ENCODE peak calls at places on chromosomes 5 and 9, in ten cellular contexts. One of them, this sample, is unnamed.
A peak's percentile ranks its signal among the peaks of the same experiment; 100 is the strongest.

GRCh38 chr9:134205636-134206316 is 41.4 kb upstream of the RNU6ATAC start:
- DNase-seq in GM23248: peak; percentile 90
- DNase-seq in vagina: no peak
- DNase-seq in right lobe of liver: peak; percentile 24
- DNase-seq in SK-N-SH: peak; percentile 70
- DNase-seq in left ventricle myocardium inferior: peak; percentile 68
- DNase-seq in CD8-positive, alpha-beta memory T cell: no peak
- DNase-seq in transverse colon: peak; percentile 55
- DNase-seq in CD8-positive, alpha-beta T cell: no peak
- DNase-seq in astrocyte: peak; percentile 83
- DNase-seq in this sample: peak; percentile 44

GRCh38 chr5:116772152-116772501 is 197.5 kb upstream of the SEMA6A start:
- DNase-seq in GM23248: no peak
- DNase-seq in vagina: no peak
- DNase-seq in right lobe of liver: no peak
- DNase-seq in SK-N-SH: peak; percentile 24
- DNase-seq in left ventricle myocardium inferior: no peak
- DNase-seq in CD8-positive, alpha-beta memory T cell: no peak
- DNase-seq in transverse colon: no peak
- DNase-seq in CD8-positive, alpha-beta T cell: no peak
- DNase-seq in astrocyte: no peak
- DNase-seq in this sample: no peak

GRCh38 chr5:117888688-117889087 is 1099.7 kb downstream of the DTWD2 start:
- DNase-seq in GM23248: no peak
- DNase-seq in vagina: no peak
- DNase-seq in right lobe of liver: no peak
- DNase-seq in SK-N-SH: no peak
- DNase-seq in left ventricle myocardium inferior: no peak
- DNase-seq in CD8-positive, alpha-beta memory T cell: no peak
- DNase-seq in transverse colon: no peak
- DNase-seq in CD8-positive, alpha-beta T cell: no peak
- DNase-seq in astrocyte: no peak
- DNase-seq in this sample: no peak

GRCh38 chr5:139698461-139699146 is 50.5 kb downstream of the CXXC5 start:
- DNase-seq in GM23248: peak; percentile 80
- DNase-seq in vagina: no peak
- DNase-seq in right lobe of liver: no peak
- DNase-seq in SK-N-SH: peak; percentile 68
- DNase-seq in left ventricle myocardium inferior: peak; percentile 86
- DNase-seq in CD8-positive, alpha-beta memory T cell: no peak
- DNase-seq in transverse colon: peak; percentile 78
- DNase-seq in CD8-positive, alpha-beta T cell: no peak
- DNase-seq in astrocyte: peak; percentile 79
- DNase-seq in this sample: peak; percentile 84

GRCh38 chr5:39427225-39427624 is 2.4 kb upstream of the DAB2 start:
- DNase-seq in GM23248: peak; percentile 72
- DNase-seq in vagina: no peak
- DNase-seq in right lobe of liver: no peak
- DNase-seq in SK-N-SH: no peak
- DNase-seq in left ventricle myocardium inferior: no peak
- DNase-seq in CD8-positive, alpha-beta memory T cell: no peak
- DNase-seq in transverse colon: no peak
- DNase-seq in CD8-positive, alpha-beta T cell: no peak
- DNase-seq in astrocyte: peak; percentile 55
- DNase-seq in this sample: no peak

GRCh38 chr5:113119271-113119924 is 142.8 kb downstream of the DCP2 start:
- DNase-seq in GM23248: peak; percentile 46
- DNase-seq in vagina: no peak
- DNase-seq in right lobe of liver: no peak
- DNase-seq in SK-N-SH: peak; percentile 29
- DNase-seq in left ventricle myocardium inferior: peak; percentile 86
- DNase-seq in CD8-positive, alpha-beta memory T cell: no peak
- DNase-seq in transverse colon: peak; percentile 33
- DNase-seq in CD8-positive, alpha-beta T cell: no peak
- DNase-seq in astrocyte: no peak
- DNase-seq in this sample: no peak

GRCh38 chr9:114606068-114606467 is 5.0 kb upstream of the TMEM268 start:
- DNase-seq in GM23248: no peak
- DNase-seq in vagina: no peak
- DNase-seq in right lobe of liver: peak; percentile 35
- DNase-seq in SK-N-SH: peak; percentile 30
- DNase-seq in left ventricle myocardium inferior: no peak
- DNase-seq in CD8-positive, alpha-beta memory T cell: no peak
- DNase-seq in transverse colon: no peak
- DNase-seq in CD8-positive, alpha-beta T cell: no peak
- DNase-seq in astrocyte: no peak
- DNase-seq in this sample: no peak

GRCh38 chr9:137028281-137029057 is 432 bp upstream of the ABCA2 start:
- DNase-seq in GM23248: peak; percentile 80
- DNase-seq in vagina: no peak
- DNase-seq in right lobe of liver: peak; percentile 81
- DNase-seq in SK-N-SH: peak; percentile 91
- DNase-seq in left ventricle myocardium inferior: peak; percentile 77
- DNase-seq in CD8-positive, alpha-beta memory T cell: peak; percentile 70
- DNase-seq in transverse colon: peak; percentile 83
- DNase-seq in CD8-positive, alpha-beta T cell: peak; percentile 62
- DNase-seq in astrocyte: no peak
- DNase-seq in this sample: peak; percentile 94

GRCh38 chr9:137089232-137089947 is 2.6 kb downstream of the MAN1B1 start:
- DNase-seq in GM23248: no peak
- DNase-seq in vagina: no peak
- DNase-seq in right lobe of liver: no peak
- DNase-seq in SK-N-SH: no peak
- DNase-seq in left ventricle myocardium inferior: no peak
- DNase-seq in CD8-positive, alpha-beta memory T cell: no peak
- DNase-seq in transverse colon: no peak
- DNase-seq in CD8-positive, alpha-beta T cell: no peak
- DNase-seq in astrocyte: no peak
- DNase-seq in this sample: no peak

GRCh38 chr5:33240552-33240951 is 200.2 kb upstream of the TARS1 start:
- DNase-seq in GM23248: no peak
- DNase-seq in vagina: no peak
- DNase-seq in right lobe of liver: no peak
- DNase-seq in SK-N-SH: no peak
- DNase-seq in left ventricle myocardium inferior: no peak
- DNase-seq in CD8-positive, alpha-beta memory T cell: no peak
- DNase-seq in transverse colon: no peak
- DNase-seq in CD8-positive, alpha-beta T cell: no peak
- DNase-seq in astrocyte: no peak
- DNase-seq in this sample: no peak

GRCh38 chr9:131323629-131324028 is 34.1 kb downstream of the PLPP7 start:
- DNase-seq in GM23248: no peak
- DNase-seq in vagina: no peak
- DNase-seq in right lobe of liver: no peak
- DNase-seq in SK-N-SH: no peak
- DNase-seq in left ventricle myocardium inferior: peak; percentile 5
- DNase-seq in CD8-positive, alpha-beta memory T cell: no peak
- DNase-seq in transverse colon: no peak
- DNase-seq in CD8-positive, alpha-beta T cell: no peak
- DNase-seq in astrocyte: no peak
- DNase-seq in this sample: peak; percentile 40

DNA sequence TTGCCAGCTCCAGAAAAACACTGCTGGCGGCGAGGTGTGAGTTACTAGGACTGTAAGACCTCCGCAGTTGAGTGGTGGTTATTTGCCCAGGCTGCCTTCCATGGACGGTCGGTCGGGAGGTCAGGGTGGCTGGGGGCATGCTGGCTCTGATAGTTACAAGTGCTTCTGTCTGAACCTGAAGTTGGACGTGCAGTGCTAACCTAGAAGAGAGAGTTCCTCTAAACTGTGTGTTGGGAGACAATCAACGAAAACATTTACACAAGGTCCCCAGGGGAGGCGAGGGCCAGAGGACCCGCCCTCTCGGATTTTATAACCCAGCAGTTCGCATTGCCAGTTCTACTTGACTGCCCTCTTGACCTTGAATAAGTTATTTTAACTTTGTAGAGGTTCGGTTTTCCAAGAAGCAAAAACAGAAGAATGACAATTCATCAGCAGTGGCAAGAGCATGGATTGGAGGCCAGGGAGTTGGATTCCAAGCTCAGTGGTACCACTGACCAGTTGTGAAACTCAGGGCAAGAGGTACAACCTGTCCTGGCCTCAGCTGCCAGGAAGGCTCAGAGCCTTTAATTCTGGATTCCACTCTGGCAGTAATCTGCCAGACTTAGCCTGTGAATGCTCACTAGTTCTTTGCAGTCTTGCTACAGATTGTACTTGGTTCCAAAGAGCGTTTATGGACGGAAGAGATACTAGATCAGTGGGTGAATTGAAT is 28.7 kb upstream of the PDE8B start:
- DNase-seq in GM23248: no peak
- DNase-seq in vagina: no peak
- DNase-seq in right lobe of liver: no peak
- DNase-seq in SK-N-SH: no peak
- DNase-seq in left ventricle myocardium inferior: no peak
- DNase-seq in CD8-positive, alpha-beta memory T cell: no peak
- DNase-seq in transverse colon: no peak
- DNase-seq in CD8-positive, alpha-beta T cell: no peak
- DNase-seq in astrocyte: no peak
- DNase-seq in this sample: no peak
- H3K27me3 ChIP-seq in GM23248: peaks cover 53% of the 10 kb centered on the region
- H3K27me3 ChIP-seq in vagina: no peaks in the 10 kb centered on the region
- H3K27me3 ChIP-seq in right lobe of liver: no peaks in the 10 kb centered on the region
- H3K27me3 ChIP-seq in SK-N-SH: peaks cover 33% of the 10 kb centered on the region
- H3K27me3 ChIP-seq in left ventricle myocardium inferior: peaks cover 62% of the 10 kb centered on the region
- H3K27me3 ChIP-seq in CD8-positive, alpha-beta memory T cell: no peaks in the 10 kb centered on the region
- H3K27me3 ChIP-seq in transverse colon: peaks cover 26% of the 10 kb centered on the region
- H3K27me3 ChIP-seq in CD8-positive, alpha-beta T cell: peaks cover 14% of the 10 kb centered on the region
- H3K27me3 ChIP-seq in astrocyte: peaks cover 38% of the 10 kb centered on the region
- H3K27me3 ChIP-seq in this sample: peaks cover 21% of the 10 kb centered on the region

GRCh38 chr5:109309326-109310063 is 100.3 kb downstream of the PJA2 start:
- DNase-seq in GM23248: no peak
- DNase-seq in vagina: peak; percentile 49
- DNase-seq in right lobe of liver: no peak
- DNase-seq in SK-N-SH: no peak
- DNase-seq in left ventricle myocardium inferior: no peak
- DNase-seq in CD8-positive, alpha-beta memory T cell: no peak
- DNase-seq in transverse colon: no peak
- DNase-seq in CD8-positive, alpha-beta T cell: no peak
- DNase-seq in astrocyte: no peak
- DNase-seq in this sample: no peak
- H3K27ac ChIP-seq in GM23248: no peak overlapping the region
- H3K27ac ChIP-seq in vagina: no peak overlapping the region
- H3K27ac ChIP-seq in right lobe of liver: no peak overlapping the region
- H3K27ac ChIP-seq in SK-N-SH: no peak overlapping the region
- H3K27ac ChIP-seq in left ventricle myocardium inferior: no peak overlapping the region
- H3K27ac ChIP-seq in CD8-positive, alpha-beta memory T cell: no peak overlapping the region
- H3K27ac ChIP-seq in transverse colon: no peak overlapping the region
- H3K27ac ChIP-seq in CD8-positive, alpha-beta T cell: no peak overlapping the region
- H3K27ac ChIP-seq in astrocyte: no peak overlapping the region
- H3K27ac ChIP-seq in this sample: no peak overlapping the region

DNA sequence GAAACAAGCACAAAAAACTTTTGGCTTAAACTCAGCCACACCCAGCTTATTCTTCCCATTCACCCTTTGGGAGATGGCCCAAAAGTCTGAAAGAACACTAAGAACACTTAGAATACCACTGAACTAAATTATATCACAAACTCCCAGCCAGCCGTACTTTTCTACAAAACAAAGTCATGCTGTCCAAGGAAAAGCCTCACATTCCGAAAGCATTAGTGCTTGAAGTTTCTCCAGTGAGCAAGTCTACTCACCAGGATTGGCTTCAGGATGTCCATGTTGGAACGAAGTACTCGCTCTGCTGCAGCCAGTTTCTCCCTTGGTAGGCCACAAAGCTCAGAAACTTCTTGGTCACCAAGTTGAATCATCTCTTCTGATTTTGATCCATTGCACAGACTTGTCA is 69.7 kb downstream of the ABCA1 start:
- DNase-seq in GM23248: peak; percentile 95
- DNase-seq in vagina: no peak
- DNase-seq in right lobe of liver: no peak
- DNase-seq in SK-N-SH: no peak
- DNase-seq in left ventricle myocardium inferior: no peak
- DNase-seq in CD8-positive, alpha-beta memory T cell: no peak
- DNase-seq in transverse colon: no peak
- DNase-seq in CD8-positive, alpha-beta T cell: no peak
- DNase-seq in astrocyte: peak; percentile 85
- DNase-seq in this sample: no peak
- H3K4me1 ChIP-seq in GM23248: peaks cover 58% of the 10 kb centered on the region
- H3K4me1 ChIP-seq in vagina: peaks cover 79% of the 10 kb centered on the region
- H3K4me1 ChIP-seq in right lobe of liver: no peaks in the 10 kb centered on the region
- H3K4me1 ChIP-seq in SK-N-SH: peaks cover 5% of the 10 kb centered on the region
- H3K4me1 ChIP-seq in left ventricle myocardium inferior: peaks cover 25% of the 10 kb centered on the region
- H3K4me1 ChIP-seq in CD8-positive, alpha-beta memory T cell: no peaks in the 10 kb centered on the region
- H3K4me1 ChIP-seq in transverse colon: peaks cover 5% of the 10 kb centered on the region
- H3K4me1 ChIP-seq in CD8-positive, alpha-beta T cell: no peaks in the 10 kb centered on the region
- H3K4me1 ChIP-seq in astrocyte: peaks cover 14% of the 10 kb centered on the region
- H3K4me1 ChIP-seq in this sample: peaks cover 24% of the 10 kb centered on the region

GRCh38 chr5:169431386-169431785 is 130.4 kb upstream of the SLIT3 start:
- DNase-seq in GM23248: peak; percentile 41
- DNase-seq in vagina: no peak
- DNase-seq in right lobe of liver: no peak
- DNase-seq in SK-N-SH: no peak
- DNase-seq in left ventricle myocardium inferior: no peak
- DNase-seq in CD8-positive, alpha-beta memory T cell: no peak
- DNase-seq in transverse colon: no peak
- DNase-seq in CD8-positive, alpha-beta T cell: no peak
- DNase-seq in astrocyte: no peak
- DNase-seq in this sample: no peak

GRCh38 chr5:169433221-169433651 is 132.3 kb upstream of the SLIT3 start:
- DNase-seq in GM23248: peak; percentile 93
- DNase-seq in vagina: no peak
- DNase-seq in right lobe of liver: no peak
- DNase-seq in SK-N-SH: no peak
- DNase-seq in left ventricle myocardium inferior: no peak
- DNase-seq in CD8-positive, alpha-beta memory T cell: no peak
- DNase-seq in transverse colon: no peak
- DNase-seq in CD8-positive, alpha-beta T cell: no peak
- DNase-seq in astrocyte: no peak
- DNase-seq in this sample: no peak

GRCh38 chr5:169429044-169429443 is 128.1 kb upstream of the SLIT3 start:
- DNase-seq in GM23248: peak; percentile 82
- DNase-seq in vagina: no peak
- DNase-seq in right lobe of liver: no peak
- DNase-seq in SK-N-SH: no peak
- DNase-seq in left ventricle myocardium inferior: peak; percentile 28
- DNase-seq in CD8-positive, alpha-beta memory T cell: no peak
- DNase-seq in transverse colon: no peak
- DNase-seq in CD8-positive, alpha-beta T cell: no peak
- DNase-seq in astrocyte: peak; percentile 55
- DNase-seq in this sample: no peak

GRCh38 chr5:169426674-169427250 is 125.8 kb upstream of the SLIT3 start:
- DNase-seq in GM23248: no peak
- DNase-seq in vagina: no peak
- DNase-seq in right lobe of liver: no peak
- DNase-seq in SK-N-SH: no peak
- DNase-seq in left ventricle myocardium inferior: no peak
- DNase-seq in CD8-positive, alpha-beta memory T cell: no peak
- DNase-seq in transverse colon: no peak
- DNase-seq in CD8-positive, alpha-beta T cell: no peak
- DNase-seq in astrocyte: no peak
- DNase-seq in this sample: no peak

DNA sequence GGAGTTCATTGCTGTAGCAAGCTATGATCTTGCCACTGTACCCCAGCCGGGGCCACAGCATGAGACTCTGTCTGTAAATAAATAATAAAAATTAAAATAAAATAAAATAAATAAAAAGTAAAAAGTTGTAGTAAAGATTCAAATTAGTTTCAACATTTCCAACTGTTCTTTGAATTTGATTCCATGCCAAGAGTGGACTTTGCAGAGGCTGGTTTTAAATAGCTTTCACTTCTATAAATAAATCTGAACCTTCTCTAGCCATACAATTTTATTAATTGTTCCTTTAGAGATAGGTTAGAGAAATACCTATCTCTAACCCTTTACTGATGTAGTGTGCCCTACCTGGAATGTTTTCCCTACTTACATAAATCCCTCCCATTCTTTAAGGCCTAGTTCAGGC is 129.7 kb upstream of the SLIT3 start:
- DNase-seq in GM23248: peak; percentile 43
- DNase-seq in vagina: no peak
- DNase-seq in right lobe of liver: no peak
- DNase-seq in SK-N-SH: no peak
- DNase-seq in left ventricle myocardium inferior: no peak
- DNase-seq in CD8-positive, alpha-beta memory T cell: no peak
- DNase-seq in transverse colon: no peak
- DNase-seq in CD8-positive, alpha-beta T cell: no peak
- DNase-seq in astrocyte: no peak
- DNase-seq in this sample: no peak
- H3K27me3 ChIP-seq in GM23248: no peaks in the 10 kb centered on the region
- H3K27me3 ChIP-seq in vagina: no peaks in the 10 kb centered on the region
- H3K27me3 ChIP-seq in right lobe of liver: no peaks in the 10 kb centered on the region
- H3K27me3 ChIP-seq in SK-N-SH: no peaks in the 10 kb centered on the region
- H3K27me3 ChIP-seq in left ventricle myocardium inferior: no peaks in the 10 kb centered on the region
- H3K27me3 ChIP-seq in CD8-positive, alpha-beta memory T cell: no peaks in the 10 kb centered on the region
- H3K27me3 ChIP-seq in transverse colon: no peaks in the 10 kb centered on the region
- H3K27me3 ChIP-seq in CD8-positive, alpha-beta T cell: no peaks in the 10 kb centered on the region
- H3K27me3 ChIP-seq in astrocyte: no peaks in the 10 kb centered on the region
- H3K27me3 ChIP-seq in this sample: no peaks in the 10 kb centered on the region